ENCODE peak calls at places on chromosomes 6 and 20, in seven cellular contexts. K is H1, V is fibroblast of lung, S is endothelial cell of umbilical vein, Z is neural progenitor cell, D is keratinocyte, W is PC-3. J is an unnamed sample.

GRCh38 chr6:79627422-79627821 is 3.7 kb upstream of the SH3BGRL2 start:
- DNase-seq in V (no peak), Z (no peak), W (no peak), D (no peak), S (no peak), K (no peak), J (no peak)

GRCh38 chr6:121516331-121516730 is 80.9 kb downstream of the GJA1 start:
- DNase-seq in S (peak; percentile 49), W (no peak), Z (no peak), K (no peak), D (no peak), V (peak; percentile 87), J (no peak)

GRCh38 chr6:112180095-112180820 is 74.1 kb downstream of the LAMA4 start:
- DNase-seq in D (peak; percentile 41), W (peak; percentile 75), K (no peak), Z (peak; percentile 90), V (peak; percentile 81), S (peak; percentile 71), J (no peak)

GRCh38 chr6:22149081-22149480 is 147.8 kb downstream of the PRL start:
- DNase-seq in W (no peak), Z (no peak), V (peak; percentile 9), D (no peak), K (no peak), S (no peak), J (no peak)

GRCh38 chr6:42762950-42763349 is 17.0 kb upstream of the TBCC start:
- DNase-seq in S (no peak), W (no peak), V (no peak), K (no peak), D (no peak), Z (no peak), J (no peak)

GRCh38 chr6:108113557-108114519 is 39.3 kb upstream of the OSTM1 start:
- DNase-seq in D (no peak), V (peak; percentile 35), W (peak; percentile 64), S (peak; percentile 67), K (peak; percentile 80), Z (peak; percentile 76), J (no peak)

GRCh38 chr20:51376121-51376520 is 166.4 kb downstream of the NFATC2 start:
- DNase-seq in W (no peak), D (no peak), S (no peak), Z (no peak), V (no peak), K (no peak), J (no peak)

GRCh38 chr6:13065596-13065995 is 262.7 kb downstream of the TBC1D7 start:
- DNase-seq in S (no peak), K (no peak), D (no peak), W (no peak), Z (no peak), V (no peak), J (no peak)

GRCh38 chr6:150184850-150185480 is 42.1 kb downstream of the PPP1R14C start:
- DNase-seq in V (no peak), Z (no peak), S (no peak), K (no peak), D (no peak), W (no peak), J (no peak)

GRCh38 chr6:112311950-112312547 is 35.1 kb upstream of the RFPL4B start:
- DNase-seq in S (peak; percentile 51), Z (peak; percentile 32), V (no peak), W (peak; percentile 55), K (no peak), D (no peak), J (no peak)

GRCh38 chr6:111096246-111096645 is 8.9 kb downstream of the SLC16A10 start:
- DNase-seq in Z (no peak), V (no peak), S (no peak), W (peak; percentile 57), D (peak; percentile 40), K (no peak), J (peak; percentile 88)

GRCh38 chr20:48879609-48880008 is 41.9 kb upstream of the ARFGEF2 start:
- DNase-seq in V (peak; percentile 8), S (peak; percentile 24), K (no peak), D (no peak), W (peak; percentile 52), Z (no peak), J (no peak)

GRCh38 chr20:3728876-3729275 is 3.6 kb upstream of the HSPA12B start:
- DNase-seq in Z (no peak), S (no peak), D (no peak), W (peak; percentile 57), V (no peak), K (no peak), J (peak; percentile 57)

GRCh38 chr6:18185624-18186023 is 30.4 kb downstream of the KDM1B start:
- DNase-seq in S (no peak), D (no peak), W (no peak), K (no peak), Z (no peak), V (no peak), J (no peak)

GRCh38 chr6:148367418-148368024 is 24.9 kb downstream of the SASH1 start:
- DNase-seq in S (peak; percentile 99), K (no peak), D (no peak), W (peak; percentile 9), V (peak; percentile 34), Z (peak; percentile 15), J (peak; percentile 79)

GRCh38 chr6:71486466-71486865 is 197.9 kb downstream of the OGFRL1 start:
- DNase-seq in Z (no peak), K (no peak), W (no peak), S (no peak), V (peak; percentile 75), D (no peak), J (no peak)

GRCh38 chr6:118869894-118870665 is 23.9 kb upstream of the ASF1A start:
- DNase-seq in V (peak; percentile 65), S (peak; percentile 85), Z (no peak), D (no peak), K (no peak), W (no peak), J (no peak)

GRCh38 chr6:75114795-75115194 is 91.1 kb downstream of the COL12A1 start:
- DNase-seq in S (no peak), V (no peak), W (no peak), Z (no peak), K (no peak), D (no peak), J (no peak)

GRCh38 chr6:31114970-31115849 is 610 bp downstream of the PSORS1C1 start:
- DNase-seq in W (peak; percentile 72), K (no peak), Z (no peak), S (peak; percentile 51), V (peak; percentile 58), D (no peak), J (peak; percentile 46)

GRCh38 chr6:14079433-14079832 is 38.1 kb upstream of the CD83 start:
- DNase-seq in W (peak; percentile 36), D (no peak), Z (no peak), V (peak; percentile 86), K (no peak), S (no peak), J (no peak)

GRCh38 chr6:106133040-106133439 is 46.9 kb downstream of the PRDM1 start:
- DNase-seq in K (no peak), S (no peak), V (no peak), Z (no peak), D (no peak), W (no peak), J (no peak)

GRCh38 chr6:124676033-124676432 is 286.2 kb upstream of the RNF217 start:
- DNase-seq in V (peak; percentile 84), Z (no peak), W (no peak), S (no peak), D (no peak), K (no peak), J (no peak)

GRCh38 chr20:13105071-13105470 is 96.3 kb downstream of the SPTLC3 start:
- DNase-seq in S (no peak), Z (peak; percentile 26), W (no peak), D (no peak), V (no peak), K (no peak), J (no peak)
- H3K27ac ChIP-seq in S (no peak overlapping the region), Z (no peak overlapping the region), W (no peak overlapping the region), D (no peak overlapping the region), V (no peak overlapping the region), K (no peak overlapping the region), J (no peak overlapping the region)

GRCh38 chr6:33911488-33911887 is 107.7 kb upstream of the MLN start:
- DNase-seq in S (no peak), V (no peak), K (no peak), Z (no peak), D (no peak), W (no peak), J (no peak)

GRCh38 chr6:33912177-33912576 is 108.4 kb upstream of the MLN start:
- DNase-seq in Z (no peak), W (no peak), V (no peak), D (no peak), K (no peak), S (no peak), J (peak; percentile 35)

GRCh38 chr6:33918175-33918695 is 114.4 kb upstream of the MLN start:
- DNase-seq in S (no peak), K (no peak), Z (no peak), W (no peak), D (no peak), V (no peak), J (no peak)

GRCh38 chr6:33915134-33915533 is 111.3 kb upstream of the MLN start:
- DNase-seq in V (no peak), D (no peak), W (no peak), S (no peak), K (no peak), Z (no peak), J (peak; percentile 22)

GRCh38 chr6:33914519-33915120 is 110.8 kb upstream of the MLN start:
- DNase-seq in K (no peak), S (no peak), W (no peak), Z (no peak), V (no peak), D (no peak), J (peak; percentile 4)
- H3K9ac ChIP-seq in K (no peak overlapping the region), S (no peak overlapping the region), W (no peak overlapping the region), Z (no peak overlapping the region), V (no peak overlapping the region), D (no peak overlapping the region), J (no peak overlapping the region)

DNA sequence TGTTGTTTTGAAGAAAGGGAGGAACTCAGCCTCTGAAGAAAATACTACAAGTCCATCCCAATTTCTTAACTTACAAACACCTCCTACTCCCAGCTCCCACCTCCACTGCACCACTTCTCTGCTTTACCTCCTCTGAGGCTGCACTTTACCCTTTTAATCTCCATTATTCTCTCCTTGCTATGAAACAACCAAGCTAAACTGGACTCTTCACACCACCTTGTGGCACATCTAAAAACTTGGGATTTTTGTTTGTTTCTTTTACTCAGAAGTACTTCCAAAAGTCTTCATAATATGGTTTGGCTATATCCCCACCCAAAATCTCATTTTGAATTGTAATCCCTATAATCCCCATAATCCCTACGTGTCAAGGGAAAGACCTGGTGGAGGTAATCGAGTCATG is 142.2 kb downstream of the MOXD1 start:
- DNase-seq in V (peak; percentile 30), S (peak; percentile 60), W (peak; percentile 40), K (no peak), D (no peak), Z (peak; percentile 30), J (no peak)
- TF ChIP-seq CTCF in V (peak; percentile 38), S (peak; percentile 36), W (peak; percentile 59), K (no peak), D (peak; percentile 4), Z (peak; percentile 53), J (peak; percentile 18)

DNA sequence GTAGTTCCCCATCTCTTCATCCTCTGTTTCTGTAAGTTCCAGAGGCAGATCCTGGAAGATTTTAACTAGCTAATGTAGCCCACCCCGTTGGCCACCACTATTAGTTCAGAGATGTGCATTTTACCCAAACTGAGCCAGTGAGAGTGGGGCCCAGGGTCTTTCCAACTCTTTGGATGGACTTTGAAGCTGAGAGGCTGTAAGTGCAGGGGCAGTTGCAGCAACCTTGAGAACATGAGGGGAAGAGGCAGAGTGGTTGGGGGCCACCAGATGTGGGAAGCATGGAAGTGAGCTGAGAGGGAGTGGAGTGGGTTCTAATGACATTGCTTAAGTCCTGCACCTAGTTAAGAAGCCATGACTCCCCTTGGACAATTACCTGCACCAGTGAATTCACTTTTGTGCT is 72.2 kb downstream of the CDH26 start:
- DNase-seq in D (no peak), Z (no peak), V (no peak), S (no peak), K (no peak), W (no peak), J (no peak)
- H3K27ac ChIP-seq in D (no peak overlapping the region), Z (no peak overlapping the region), V (no peak overlapping the region), S (no peak overlapping the region), K (no peak overlapping the region), W (no peak overlapping the region), J (no peak overlapping the region)